ENCODE peak calls at places on chromosome 4, in five cellular contexts. E is hepatocyte, B is ovary, W is tibial nerve, G is fibroblast of lung. X is an unnamed sample.

GRCh38 chr4:1047976-1048780 is 36.8 kb downstream of the FGFRL1 start:
- DNase-seq in B (peak; percentile 38), G (no peak), W (no peak), E (no peak), X (no peak)

GRCh38 chr4:168803727-168804126 is 206.3 kb downstream of the CBR4 start:
- DNase-seq in B (no peak), G (peak; percentile 62), E (no peak), W (no peak), X (no peak)

GRCh38 chr4:73410916-73411730 is 7.0 kb downstream of the ALB start:
- DNase-seq in G (no peak), B (no peak), E (no peak), W (no peak), X (no peak)

GRCh38 chr4:118224239-118224829 is 128.5 kb downstream of the PRSS12 start:
- DNase-seq in G (peak; percentile 88), B (no peak), E (peak; percentile 61), W (no peak), X (no peak)

GRCh38 chr4:110359076-110359475 is 116.9 kb upstream of the ENPEP start:
- DNase-seq in E (no peak), B (no peak), G (no peak), W (no peak), X (no peak)

GRCh38 chr4:168167714-168168284 is 75.5 kb downstream of the ANXA10 start:
- DNase-seq in E (peak; percentile 18), W (no peak), B (no peak), G (peak; percentile 21), X (no peak)

GRCh38 chr4:93029774-93030173 is 726.0 kb downstream of the GRID2 start:
- DNase-seq in B (no peak), E (no peak), G (peak; percentile 50), W (no peak), X (no peak)

GRCh38 chr4:26289421-26289820 is 31.4 kb upstream of the RBPJ start:
- DNase-seq in W (no peak), G (no peak), B (no peak), E (no peak), X (no peak)

GRCh38 chr4:170386974-170387373 is 297.2 kb upstream of the AADAT start:
- DNase-seq in G (no peak), W (no peak), E (no peak), B (no peak), X (no peak)

GRCh38 chr4:145898926-145899531 is 39.6 kb downstream of the ZNF827 start:
- DNase-seq in B (no peak), E (no peak), W (no peak), G (no peak), X (no peak)

GRCh38 chr4:175745340-175745739 is 66.7 kb downstream of the GPM6A start:
- DNase-seq in G (no peak), E (no peak), W (no peak), B (no peak), X (no peak)

GRCh38 chr4:79852305-79852730 is 220.7 kb downstream of the ANTXR2 start:
- DNase-seq in B (no peak), W (no peak), E (peak; percentile 6), G (peak; percentile 96), X (no peak)

GRCh38 chr4:145954924-145955339 is 16.3 kb upstream of the ZNF827 start:
- DNase-seq in W (no peak), E (peak; percentile 47), G (peak; percentile 78), B (no peak), X (no peak)

GRCh38 chr4:101304916-101305315 is 42.4 kb downstream of the PPP3CA start:
- DNase-seq in E (no peak), W (no peak), B (no peak), G (peak; percentile 66), X (no peak)

GRCh38 chr4:173014113-173014558 is 154.5 kb upstream of the GALNT7 start:
- DNase-seq in B (no peak), G (peak; percentile 73), W (no peak), E (peak; percentile 40), X (no peak)

GRCh38 chr4:105895609-105896460 is 564 bp downstream of the NPNT start:
- DNase-seq in W (no peak), B (peak; percentile 39), E (peak; percentile 68), G (no peak), X (no peak)

GRCh38 chr4:113141901-113142346 is 92.5 kb downstream of the ANK2 start:
- DNase-seq in E (peak; percentile 9), W (no peak), B (no peak), G (peak; percentile 80), X (no peak)

GRCh38 chr4:83658806-83659205 is 122.9 kb downstream of the GPAT3 start:
- DNase-seq in E (no peak), G (no peak), W (no peak), B (no peak), X (no peak)

GRCh38 chr4:84753318-84753972 is 170.5 kb downstream of the CDS1 start:
- DNase-seq in E (no peak), G (no peak), B (no peak), W (no peak), X (no peak)

GRCh38 chr4:88163286-88163685 is 4.8 kb upstream of the ABCG2 start:
- DNase-seq in E (no peak), G (no peak), B (no peak), W (no peak), X (no peak)

GRCh38 chr4:68271851-68272756 is 26.6 kb upstream of the TMPRSS11B start:
- DNase-seq in W (no peak), B (no peak), G (peak; percentile 76), E (peak; percentile 34), X (no peak)

GRCh38 chr4:139668658-139669201 is 3.1 kb downstream of the MGST2 start:
- DNase-seq in E (no peak), W (no peak), B (no peak), G (no peak), X (no peak)

GRCh38 chr4:81965454-81965853 is 408.3 kb downstream of the HNRNPD start:
- DNase-seq in G (no peak), W (no peak), B (no peak), E (no peak), X (no peak)

GRCh38 chr4:182478475-182478874 is 235.3 kb downstream of the TENM3 start:
- DNase-seq in G (peak; percentile 73), B (no peak), E (peak; percentile 70), W (no peak), X (no peak)

GRCh38 chr4:14168919-14169318 is 541.4 kb upstream of the BOD1L1 start:
- DNase-seq in G (peak; percentile 82), W (no peak), B (no peak), E (peak; percentile 17), X (no peak)

GRCh38 chr4:163562496-163562895 is 68.0 kb downstream of the TMA16 start:
- DNase-seq in E (no peak), B (no peak), G (no peak), W (no peak), X (no peak)

GRCh38 chr4:123867910-123868587 is 471.5 kb downstream of the SPRY1 start:
- DNase-seq in E (no peak), W (no peak), G (no peak), B (no peak), X (no peak)

GRCh38 chr4:123869517-123870282 is 473.1 kb downstream of the SPRY1 start:
- DNase-seq in G (no peak), W (no peak), E (no peak), B (no peak), X (no peak)

GRCh38 chr4:123870283-123870876 is 473.8 kb downstream of the SPRY1 start:
- DNase-seq in G (no peak), W (no peak), E (no peak), B (no peak), X (no peak)

GRCh38 chr4:123874044-123874443 is 477.4 kb downstream of the SPRY1 start:
- DNase-seq in B (no peak), G (no peak), W (no peak), E (no peak), X (no peak)

DNA sequence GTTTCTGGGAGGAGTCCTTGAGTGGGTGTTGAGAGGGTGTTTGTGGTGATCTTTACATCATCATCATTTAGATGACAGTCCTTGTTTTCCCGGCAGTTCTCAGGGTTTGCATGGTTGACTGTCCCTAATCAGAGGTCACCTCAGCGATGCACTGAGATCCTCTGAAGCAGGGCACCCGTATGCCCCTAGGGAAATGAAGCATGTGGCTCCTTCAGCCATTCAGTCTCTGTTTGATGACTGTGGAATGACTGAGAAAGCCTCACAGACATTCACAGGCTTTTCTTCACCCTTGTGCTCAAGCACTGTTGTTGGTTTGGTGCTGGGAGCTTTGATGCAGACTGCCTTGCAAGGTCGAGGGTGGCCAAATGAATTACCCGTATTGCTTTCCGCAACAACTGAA is 474.8 kb downstream of the SPRY1 start:
- DNase-seq in E (no peak), B (no peak), W (no peak), G (no peak), X (no peak)
- H3K27ac ChIP-seq in E (no peak overlapping the region), B (no peak overlapping the region), W (no peak overlapping the region), G (no peak overlapping the region), X (no peak overlapping the region)

GRCh38 chr4:76238701-76239100 is 12.8 kb upstream of the FAM47E start:
- DNase-seq in W (no peak), B (no peak), E (no peak), G (no peak), X (no peak)
- H3K27ac ChIP-seq in W (no peak overlapping the region), B (no peak overlapping the region), E (no peak overlapping the region), G (no peak overlapping the region), X (no peak overlapping the region)

GRCh38 chr4:29539226-29539625 is 1180.9 kb upstream of the PCDH7 start:
- DNase-seq in E (no peak), W (no peak), G (peak; percentile 72), B (no peak), X (no peak)

GRCh38 chr4:29541757-29542156 is 1178.4 kb upstream of the PCDH7 start:
- DNase-seq in B (no peak), W (no peak), G (no peak), E (no peak), X (no peak)

GRCh38 chr4:29540439-29541102 is 1179.6 kb upstream of the PCDH7 start:
- DNase-seq in E (no peak), G (peak; percentile 11), B (no peak), W (no peak), X (no peak)

DNA sequence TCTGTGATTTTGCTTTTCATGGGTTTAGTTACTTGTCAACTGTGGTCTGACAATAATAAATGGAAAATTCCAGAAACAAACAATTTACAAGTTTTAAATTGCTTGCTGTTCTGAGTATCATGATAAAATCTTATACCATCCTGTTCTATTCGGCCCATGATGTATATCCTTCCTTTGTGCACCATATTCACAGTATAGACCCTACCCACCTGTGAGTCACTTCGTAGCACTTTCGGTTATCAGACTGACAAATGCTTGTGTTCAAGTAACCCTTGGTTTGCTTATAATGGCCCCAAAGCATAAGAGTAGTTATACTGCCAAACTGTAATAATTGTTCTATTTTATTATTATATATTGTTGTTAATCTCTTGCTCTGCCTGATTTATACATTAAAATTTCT is 1183.4 kb upstream of the PCDH7 start:
- DNase-seq in G (no peak), W (no peak), B (no peak), E (no peak), X (no peak)
- H3K27ac ChIP-seq in G (no peak overlapping the region), W (no peak overlapping the region), B (no peak overlapping the region), E (no peak overlapping the region), X (no peak overlapping the region)

GRCh38 chr4:19026281-19026680 is 1004.7 kb upstream of the LCORL start:
- DNase-seq in G (peak; percentile 11), W (no peak), B (no peak), E (no peak), X (no peak)

GRCh38 chr4:19025031-19025430 is 1003.5 kb upstream of the LCORL start:
- DNase-seq in G (no peak), W (no peak), E (no peak), B (no peak), X (no peak)

GRCh38 chr4:19034089-19034488 is 1012.5 kb upstream of the LCORL start:
- DNase-seq in G (no peak), W (no peak), E (no peak), B (no peak), X (no peak)

GRCh38 chr4:19030048-19030447 is 1008.5 kb upstream of the LCORL start:
- DNase-seq in B (no peak), E (no peak), W (no peak), G (no peak), X (no peak)

GRCh38 chr4:19030536-19030935 is 1009.0 kb upstream of the LCORL start:
- DNase-seq in G (no peak), B (no peak), W (no peak), E (no peak), X (no peak)
- H3K27ac ChIP-seq in G (no peak overlapping the region), B (no peak overlapping the region), W (no peak overlapping the region), E (no peak overlapping the region), X (no peak overlapping the region)